ENCODE peak calls at places on chromosomes 2 and 18, in four cellular contexts. G, W, N and X are unnamed samples.

GRCh38 chr2:238938460-238939055 is 90.7 kb downstream of the TWIST2 start:
- DNase-seq in W (no peak), G (no peak), N (peak), X (no peak)

GRCh38 chr18:76658627-76659026 is 163.6 kb upstream of the ZNF516 start:
- DNase-seq in W (peak), N (peak), G (no peak), X (no peak)

GRCh38 chr2:55618649-55619055 is 1.2 kb upstream of the PPP4R3B start:
- DNase-seq in N (peak), W (peak), G (peak), X (peak)

GRCh38 chr2:38709515-38710194 is 41.5 kb downstream of the SRSF7 start:
- DNase-seq in W (no peak), G (no peak), N (no peak), X (no peak)

GRCh38 chr18:42929857-42930256 is 185.6 kb downstream of the RIT2 start:
- DNase-seq in G (no peak), N (no peak), W (no peak), X (no peak)

GRCh38 chr18:44579028-44579692 is 101.5 kb upstream of the SETBP1 start:
- DNase-seq in G (peak), N (no peak), W (peak), X (peak)

GRCh38 chr2:104412384-104412783 is 441.5 kb upstream of the POU3F3 start:
- DNase-seq in G (peak), N (peak), W (peak), X (peak)

GRCh38 chr2:28616618-28617017 is 120.8 kb downstream of the PLB1 start:
- DNase-seq in W (no peak), N (no peak), G (no peak), X (no peak)

GRCh38 chr2:165791811-165792454 is 2.1 kb downstream of the GALNT3 start:
- DNase-seq in N (no peak), G (no peak), W (no peak), X (no peak)

GRCh38 chr2:241974851-241975592 is 105.5 kb downstream of the RTP5 start:
- DNase-seq in G (no peak), N (no peak), W (no peak), X (no peak)

DNA sequence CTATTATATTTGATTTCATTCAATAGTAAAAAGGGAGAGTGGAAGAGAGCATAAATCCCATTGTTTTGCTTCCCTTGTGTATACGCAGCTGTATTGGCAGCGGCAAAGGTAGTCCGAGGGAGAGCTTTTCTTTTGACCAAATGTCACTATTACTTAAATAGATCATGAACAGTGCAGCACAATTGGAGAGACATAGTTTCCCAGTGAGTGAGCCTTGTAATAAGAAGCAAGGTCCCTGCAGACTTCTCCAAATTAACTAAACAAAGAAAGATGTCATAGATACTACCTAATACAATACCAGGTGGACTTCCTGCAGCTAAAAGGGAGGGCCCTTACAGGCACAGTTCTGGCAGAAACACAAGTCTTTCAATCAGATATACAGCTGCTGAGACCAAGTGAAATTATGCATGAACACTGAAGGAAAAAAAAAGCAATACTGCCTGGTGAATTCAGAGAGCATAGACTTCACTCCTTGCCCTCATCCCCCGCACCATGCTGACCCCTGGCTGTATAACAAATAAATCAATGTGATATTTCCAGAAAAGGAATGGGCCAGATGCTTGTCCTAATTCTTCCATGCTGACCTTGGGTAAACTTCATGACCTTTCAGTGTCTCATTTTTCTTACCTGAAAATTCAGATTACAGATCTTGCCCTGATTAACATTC is 404.7 kb upstream of the CDH2 start:
- DNase-seq in W (no peak), G (no peak), N (no peak), X (no peak)
- TF ChIP-seq JUN in W (no peak), G (no peak), N (no peak), X (no peak)

GRCh38 chr2:219949053-219949452 is 321.6 kb downstream of the SLC4A3 start:
- DNase-seq in W (no peak), G (no peak), N (no peak), X (no peak)
- TF ChIP-seq KDM1A in W (no peak), G (no peak), N (no peak), X (no peak)

GRCh38 chr18:54689319-54689718 is 98.3 kb downstream of the DYNAP start:
- DNase-seq in W (no peak), G (no peak), N (no peak), X (no peak)

GRCh38 chr18:54696616-54697293 is 105.7 kb downstream of the DYNAP start:
- DNase-seq in G (no peak), W (no peak), N (no peak), X (no peak)

GRCh38 chr18:54690198-54690597 is 99.2 kb downstream of the DYNAP start:
- DNase-seq in N (no peak), G (no peak), W (no peak), X (no peak)

GRCh38 chr18:54692463-54692862 is 101.4 kb downstream of the DYNAP start:
- DNase-seq in G (no peak), W (no peak), N (no peak), X (no peak)
- TF ChIP-seq JUN in G (no peak), W (no peak), N (no peak), X (no peak)

GRCh38 chr18:10315542-10315941 is 138.9 kb upstream of the APCDD1 start:
- DNase-seq in W (no peak), N (no peak), G (no peak), X (no peak)

GRCh38 chr18:10312316-10313015 is 142.0 kb upstream of the APCDD1 start:
- DNase-seq in N (no peak), W (no peak), G (peak), X (no peak)

GRCh38 chr18:10314111-10314510 is 140.3 kb upstream of the APCDD1 start:
- DNase-seq in W (no peak), G (no peak), N (no peak), X (no peak)

GRCh38 chr18:10316778-10317177 is 137.7 kb upstream of the APCDD1 start:
- DNase-seq in W (no peak), G (no peak), N (no peak), X (no peak)

GRCh38 chr18:10313016-10313342 is 141.5 kb upstream of the APCDD1 start:
- DNase-seq in G (no peak), N (no peak), W (no peak), X (no peak)
- TF ChIP-seq KDM1A in G (no peak), N (no peak), W (no peak), X (no peak)

DNA sequence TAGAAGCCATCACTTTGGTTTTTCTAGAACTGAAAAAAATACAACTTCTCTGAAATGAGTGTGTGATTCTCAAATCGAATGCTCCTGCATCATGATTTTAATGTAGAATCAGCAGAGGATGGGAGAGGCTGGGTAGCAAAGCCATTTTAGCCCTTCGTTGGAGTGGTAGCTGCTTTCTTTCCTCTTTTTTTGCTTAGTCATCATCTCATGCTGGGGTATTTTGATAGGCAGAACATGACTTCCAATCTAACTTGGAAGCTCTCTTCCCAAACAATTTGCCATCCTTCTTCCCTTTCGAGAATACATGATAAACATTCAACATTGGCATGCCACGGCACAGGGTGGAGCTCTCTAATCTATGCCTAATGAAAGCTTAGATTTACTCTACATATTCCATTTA is 311.2 kb upstream of the LRATD1 start:
- DNase-seq in W (no peak), G (no peak), N (no peak), X (no peak)
- TF ChIP-seq JUN in W (no peak), G (no peak), N (no peak), X (no peak)

GRCh38 chr18:58438161-58438983 is 190.5 kb downstream of the ALPK2 start:
- DNase-seq in G (no peak), W (no peak), N (no peak), X (no peak)
- TF ChIP-seq KDM1A in G (no peak), W (no peak), N (no peak), X (no peak)